ENCODE peak calls at places on chromosome 13, in four cellular contexts. One of them, this sample, is unnamed.

GRCh38 chr13:25848822-25849740 is 202.7 kb downstream of the SHISA2 start:
- DNase-seq in cardiac fibroblast: no peak
- DNase-seq in central memory CD8-positive, alpha-beta T cell: no peak
- DNase-seq in stromal cell of bone marrow: no peak
- DNase-seq in this sample: no peak

GRCh38 chr13:50697746-50698526 is 145.6 kb downstream of the DLEU7 start:
- DNase-seq in central memory CD8-positive, alpha-beta T cell: no peak
- DNase-seq in stromal cell of bone marrow: no peak
- DNase-seq in cardiac fibroblast: no peak
- DNase-seq in this sample: no peak

GRCh38 chr13:89554801-89555200 is 1792.7 kb upstream of the MIR17HG start:
- DNase-seq in cardiac fibroblast: no peak
- DNase-seq in stromal cell of bone marrow: no peak
- DNase-seq in central memory CD8-positive, alpha-beta T cell: no peak
- DNase-seq in this sample: no peak

GRCh38 chr13:31944262-31945160 is 87.1 kb upstream of the FRY start:
- DNase-seq in cardiac fibroblast: no peak
- DNase-seq in central memory CD8-positive, alpha-beta T cell: no peak
- DNase-seq in stromal cell of bone marrow: no peak
- DNase-seq in this sample: no peak

GRCh38 chr13:110841846-110842245 is 73.0 kb downstream of the ANKRD10 start:
- DNase-seq in stromal cell of bone marrow: no peak
- DNase-seq in central memory CD8-positive, alpha-beta T cell: no peak
- DNase-seq in cardiac fibroblast: no peak
- DNase-seq in this sample: no peak

GRCh38 chr13:99124695-99125334 is 75.8 kb upstream of the UBAC2 start:
- DNase-seq in cardiac fibroblast: peak
- DNase-seq in central memory CD8-positive, alpha-beta T cell: no peak
- DNase-seq in stromal cell of bone marrow: peak
- DNase-seq in this sample: peak

GRCh38 chr13:73913043-73913740 is 221.0 kb downstream of the KLF12 start:
- DNase-seq in central memory CD8-positive, alpha-beta T cell: no peak
- DNase-seq in cardiac fibroblast: peak
- DNase-seq in stromal cell of bone marrow: peak
- DNase-seq in this sample: peak

GRCh38 chr13:24923305-24923640 is 159.3 kb downstream of the RNF17 start:
- DNase-seq in central memory CD8-positive, alpha-beta T cell: no peak
- DNase-seq in cardiac fibroblast: peak
- DNase-seq in stromal cell of bone marrow: peak
- DNase-seq in this sample: peak

GRCh38 chr13:47661076-47661475 is 340.0 kb downstream of the SUCLA2 start:
- DNase-seq in stromal cell of bone marrow: peak
- DNase-seq in central memory CD8-positive, alpha-beta T cell: no peak
- DNase-seq in cardiac fibroblast: peak
- DNase-seq in this sample: peak

GRCh38 chr13:76903544-76904162 is 17.4 kb upstream of the KCTD12 start:
- DNase-seq in central memory CD8-positive, alpha-beta T cell: peak
- DNase-seq in stromal cell of bone marrow: no peak
- DNase-seq in cardiac fibroblast: peak
- DNase-seq in this sample: no peak

GRCh38 chr13:105165449-105166125 is 1369.9 kb downstream of the EFNB2 start:
- DNase-seq in cardiac fibroblast: no peak
- DNase-seq in central memory CD8-positive, alpha-beta T cell: no peak
- DNase-seq in stromal cell of bone marrow: no peak
- DNase-seq in this sample: no peak

GRCh38 chr13:100280681-100281080 is 191.8 kb downstream of the PCCA start:
- DNase-seq in stromal cell of bone marrow: no peak
- DNase-seq in cardiac fibroblast: peak
- DNase-seq in central memory CD8-positive, alpha-beta T cell: no peak
- DNase-seq in this sample: no peak

GRCh38 chr13:32695602-32696250 is 109.5 kb downstream of the PDS5B start:
- DNase-seq in cardiac fibroblast: no peak
- DNase-seq in central memory CD8-positive, alpha-beta T cell: no peak
- DNase-seq in stromal cell of bone marrow: no peak
- DNase-seq in this sample: no peak

GRCh38 chr13:40348096-40348679 is 318.3 kb downstream of the FOXO1 start:
- DNase-seq in stromal cell of bone marrow: no peak
- DNase-seq in central memory CD8-positive, alpha-beta T cell: no peak
- DNase-seq in cardiac fibroblast: no peak
- DNase-seq in this sample: no peak

GRCh38 chr13:24784319-24784718 is 20.4 kb downstream of the RNF17 start:
- DNase-seq in stromal cell of bone marrow: no peak
- DNase-seq in central memory CD8-positive, alpha-beta T cell: no peak
- DNase-seq in cardiac fibroblast: no peak
- DNase-seq in this sample: no peak

GRCh38 chr13:73421310-73421912 is 362.6 kb downstream of the KLF5 start:
- DNase-seq in stromal cell of bone marrow: no peak
- DNase-seq in central memory CD8-positive, alpha-beta T cell: no peak
- DNase-seq in cardiac fibroblast: peak
- DNase-seq in this sample: no peak

GRCh38 chr13:46831588-46832194 is 34.7 kb upstream of the ESD start:
- DNase-seq in stromal cell of bone marrow: peak
- DNase-seq in central memory CD8-positive, alpha-beta T cell: no peak
- DNase-seq in cardiac fibroblast: peak
- DNase-seq in this sample: peak

GRCh38 chr13:72849571-72849970 is 67.6 kb downstream of the PIBF1 start:
- DNase-seq in cardiac fibroblast: peak
- DNase-seq in central memory CD8-positive, alpha-beta T cell: no peak
- DNase-seq in stromal cell of bone marrow: peak
- DNase-seq in this sample: peak

GRCh38 chr13:41244555-41244954 is 18.8 kb downstream of the MTRF1 start:
- DNase-seq in cardiac fibroblast: peak
- DNase-seq in stromal cell of bone marrow: no peak
- DNase-seq in central memory CD8-positive, alpha-beta T cell: no peak
- DNase-seq in this sample: no peak